ENCODE peak calls at places on chromosome 2, in six cellular contexts. One of them, this sample, is unnamed.

GRCh38 chr2:136376211-136376610 is 258.3 kb upstream of the CXCR4 start:
- DNase-seq in dorsolateral prefrontal cortex: no peak
- DNase-seq in activated CD4-positive, alpha-beta T cell treated with anti-CD3 and anti-CD28 coated beads, Interleukin-2, amount 50 U/mL, for 48 hours: no peak
- DNase-seq in fibroblast of pulmonary artery: no peak
- DNase-seq in HT1080: no peak
- DNase-seq in fibroblast of mammary gland: no peak
- DNase-seq in this sample: no peak

GRCh38 chr2:190879474-190880373 is 897 bp upstream of the GLS start:
- DNase-seq in dorsolateral prefrontal cortex: no peak
- DNase-seq in activated CD4-positive, alpha-beta T cell treated with anti-CD3 and anti-CD28 coated beads, Interleukin-2, amount 50 U/mL, for 48 hours: peak; percentile 56
- DNase-seq in fibroblast of pulmonary artery: peak; percentile 58
- DNase-seq in HT1080: no peak
- DNase-seq in fibroblast of mammary gland: no peak
- DNase-seq in this sample: no peak

GRCh38 chr2:20393986-20394385 is 43.3 kb upstream of the PUM2 start:
- DNase-seq in dorsolateral prefrontal cortex: no peak
- DNase-seq in activated CD4-positive, alpha-beta T cell treated with anti-CD3 and anti-CD28 coated beads, Interleukin-2, amount 50 U/mL, for 48 hours: no peak
- DNase-seq in fibroblast of pulmonary artery: no peak
- DNase-seq in HT1080: no peak
- DNase-seq in fibroblast of mammary gland: no peak
- DNase-seq in this sample: no peak

GRCh38 chr2:153474407-153474806 is 4.2 kb downstream of the RPRM start:
- DNase-seq in dorsolateral prefrontal cortex: no peak
- DNase-seq in activated CD4-positive, alpha-beta T cell treated with anti-CD3 and anti-CD28 coated beads, Interleukin-2, amount 50 U/mL, for 48 hours: no peak
- DNase-seq in fibroblast of pulmonary artery: no peak
- DNase-seq in HT1080: no peak
- DNase-seq in fibroblast of mammary gland: no peak
- DNase-seq in this sample: no peak

GRCh38 chr2:39490586-39490985 is 53.5 kb upstream of the MAP4K3 start:
- DNase-seq in dorsolateral prefrontal cortex: no peak
- DNase-seq in activated CD4-positive, alpha-beta T cell treated with anti-CD3 and anti-CD28 coated beads, Interleukin-2, amount 50 U/mL, for 48 hours: no peak
- DNase-seq in fibroblast of pulmonary artery: no peak
- DNase-seq in HT1080: no peak
- DNase-seq in fibroblast of mammary gland: no peak
- DNase-seq in this sample: no peak

GRCh38 chr2:18436408-18437077 is 123.9 kb downstream of the RDH14 start:
- DNase-seq in dorsolateral prefrontal cortex: no peak
- DNase-seq in activated CD4-positive, alpha-beta T cell treated with anti-CD3 and anti-CD28 coated beads, Interleukin-2, amount 50 U/mL, for 48 hours: no peak
- DNase-seq in fibroblast of pulmonary artery: no peak
- DNase-seq in HT1080: peak; percentile 50
- DNase-seq in fibroblast of mammary gland: peak; percentile 67
- DNase-seq in this sample: no peak

GRCh38 chr2:70901235-70902066 is 34.2 kb upstream of the ATP6V1B1 start:
- DNase-seq in dorsolateral prefrontal cortex: no peak
- DNase-seq in activated CD4-positive, alpha-beta T cell treated with anti-CD3 and anti-CD28 coated beads, Interleukin-2, amount 50 U/mL, for 48 hours: no peak
- DNase-seq in fibroblast of pulmonary artery: peak; percentile 48
- DNase-seq in HT1080: no peak
- DNase-seq in fibroblast of mammary gland: peak; percentile 39
- DNase-seq in this sample: no peak

GRCh38 chr2:67752964-67753363 is 309.8 kb downstream of the C1D start:
- DNase-seq in dorsolateral prefrontal cortex: no peak
- DNase-seq in activated CD4-positive, alpha-beta T cell treated with anti-CD3 and anti-CD28 coated beads, Interleukin-2, amount 50 U/mL, for 48 hours: no peak
- DNase-seq in fibroblast of pulmonary artery: peak; percentile 55
- DNase-seq in HT1080: peak; percentile 37
- DNase-seq in fibroblast of mammary gland: peak; percentile 88
- DNase-seq in this sample: no peak

GRCh38 chr2:179264238-179265081 is at the start of gene SESTD1:
- DNase-seq in dorsolateral prefrontal cortex: peak; percentile 41
- DNase-seq in activated CD4-positive, alpha-beta T cell treated with anti-CD3 and anti-CD28 coated beads, Interleukin-2, amount 50 U/mL, for 48 hours: peak; percentile 76
- DNase-seq in fibroblast of pulmonary artery: peak; percentile 45
- DNase-seq in HT1080: peak; percentile 52
- DNase-seq in fibroblast of mammary gland: peak; percentile 28
- DNase-seq in this sample: peak; percentile 60

GRCh38 chr2:605674-606608 is 71.3 kb downstream of the TMEM18 start:
- DNase-seq in dorsolateral prefrontal cortex: no peak
- DNase-seq in activated CD4-positive, alpha-beta T cell treated with anti-CD3 and anti-CD28 coated beads, Interleukin-2, amount 50 U/mL, for 48 hours: no peak
- DNase-seq in fibroblast of pulmonary artery: no peak
- DNase-seq in HT1080: no peak
- DNase-seq in fibroblast of mammary gland: no peak
- DNase-seq in this sample: no peak

GRCh38 chr2:23767871-23768611 is 158.9 kb downstream of the ATAD2B start:
- DNase-seq in dorsolateral prefrontal cortex: no peak
- DNase-seq in activated CD4-positive, alpha-beta T cell treated with anti-CD3 and anti-CD28 coated beads, Interleukin-2, amount 50 U/mL, for 48 hours: no peak
- DNase-seq in fibroblast of pulmonary artery: peak; percentile 25
- DNase-seq in HT1080: no peak
- DNase-seq in fibroblast of mammary gland: peak; percentile 86
- DNase-seq in this sample: no peak

This sample was measured in stimulated activated naive B cell treated with anti-CD40 and anti-IgM and Interleukin-4, amounts not matched to agents 10 μg/mL and 1 μg/mL and 100 μg/mL, for 72 hours.